ENCODE peak calls at places on chromosomes 12 and 14, in eight cellular contexts. Y, G, C, B, P, L, H and M are unnamed samples. For H3K36me3, the result is how much of the 10 kb centered on the place peaks cover.

GRCh38 chr12:125418902-125419564 is 353.8 kb downstream of the AACS start:
- DNase-seq in C (no peak), P (no peak), H (peak), B (no peak), Y (no peak), L (no peak), G (no peak), M (no peak)

GRCh38 chr14:104292084-104292970 is 153.9 kb downstream of the KIF26A start:
- DNase-seq in G (no peak), B (no peak), Y (no peak), H (no peak), P (peak), C (peak), L (no peak), M (peak)

GRCh38 chr12:127963926-127964325 is 303.0 kb upstream of the TMEM132C start:
- DNase-seq in C (no peak), H (no peak), L (no peak), B (no peak), P (no peak), Y (no peak), G (no peak), M (no peak)

GRCh38 chr14:81289516-81289915 is 68.8 kb upstream of the GTF2A1 start:
- DNase-seq in P (no peak), H (no peak), Y (no peak), C (no peak), G (no peak), L (no peak), B (no peak), M (no peak)

GRCh38 chr14:104115691-104116543 is 22.5 kb upstream of the KIF26A start:
- DNase-seq in H (no peak), B (peak), L (no peak), G (no peak), C (peak), P (peak), Y (no peak), M (peak)

GRCh38 chr14:64218344-64219240 is 75.6 kb downstream of the ESR2 start:
- DNase-seq in L (no peak), G (no peak), B (peak), H (no peak), Y (no peak), P (peak), C (no peak), M (peak)

GRCh38 chr14:28609228-28609828 is 157.3 kb upstream of the FOXG1 start:
- DNase-seq in C (peak), H (no peak), B (peak), L (no peak), Y (no peak), G (peak), P (no peak), M (no peak)

GRCh38 chr12:26125451-26126339 is 858 bp upstream of the BHLHE41 start:
- DNase-seq in P (peak), L (no peak), B (peak), Y (peak), C (peak), H (no peak), G (peak), M (peak)

GRCh38 chr14:74563233-74563585 is 48.8 kb downstream of the LTBP2 start:
- DNase-seq in C (no peak), H (no peak), L (no peak), G (peak), Y (no peak), B (no peak), P (no peak), M (no peak)

GRCh38 chr14:34539407-34540180 is at the start of gene EAPP:
- DNase-seq in P (peak), L (peak), H (peak), G (peak), Y (peak), C (peak), B (peak), M (peak)

GRCh38 chr12:45122776-45123380 is 72.0 kb upstream of the DBX2 start:
- DNase-seq in C (peak), Y (no peak), P (no peak), L (no peak), B (no peak), G (peak), H (no peak), M (no peak)

GRCh38 chr14:72634910-72635647 is 258.8 kb downstream of the DPF3 start:
- DNase-seq in P (no peak), B (no peak), C (no peak), G (no peak), L (no peak), H (peak), Y (no peak), M (no peak)

GRCh38 chr14:23430733-23431105 is 4.7 kb downstream of the MYH7 start:
- DNase-seq in Y (peak), P (no peak), L (no peak), C (peak), B (no peak), G (peak), H (no peak), M (no peak)

GRCh38 chr14:99519347-99519881 is 38.2 kb downstream of the CCNK start:
- DNase-seq in Y (no peak), H (no peak), B (no peak), P (no peak), L (no peak), C (peak), G (no peak), M (no peak)

GRCh38 chr12:79001404-79001803 is 136.8 kb downstream of the SYT1 start:
- DNase-seq in H (no peak), Y (no peak), P (no peak), C (no peak), L (no peak), G (no peak), B (no peak), M (no peak)

GRCh38 chr12:125185740-125186470 is 120.7 kb downstream of the AACS start:
- DNase-seq in B (peak), H (no peak), Y (peak), C (peak), G (peak), P (peak), L (no peak), M (peak)

GRCh38 chr12:40561395-40561966 is 130.8 kb upstream of the CNTN1 start:
- DNase-seq in L (no peak), G (no peak), Y (no peak), C (no peak), H (no peak), P (no peak), B (no peak), M (no peak)

GRCh38 chr12:120540445-120540844 is 6.3 kb downstream of the RNF10 start:
- DNase-seq in B (no peak), L (no peak), H (no peak), C (no peak), G (peak), Y (no peak), P (no peak), M (no peak)

GRCh38 chr12:52141306-52141705 is 50.5 kb downstream of the KRT80 start:
- DNase-seq in B (no peak), C (peak), Y (no peak), P (no peak), G (no peak), L (no peak), H (no peak), M (no peak)

GRCh38 chr12:98418357-98419075 is 96.9 kb upstream of the TMPO start:
- DNase-seq in C (peak), L (peak), G (peak), B (peak), Y (peak), P (peak), H (no peak), M (peak)

GRCh38 chr12:92803921-92804320 is 101.1 kb downstream of the PLEKHG7 start:
- DNase-seq in Y (no peak), L (no peak), H (no peak), P (no peak), G (no peak), C (no peak), B (no peak), M (no peak)

GRCh38 chr12:3227076-3227975 is 150.1 kb downstream of the TSPAN9 start:
- DNase-seq in Y (no peak), B (no peak), L (no peak), C (peak), G (no peak), P (no peak), H (no peak), M (no peak)

GRCh38 chr14:55045087-55045486 is 6.4 kb upstream of the MAPK1IP1L start:
- DNase-seq in H (no peak), B (no peak), P (no peak), L (no peak), Y (no peak), C (no peak), G (no peak), M (no peak)

GRCh38 chr14:23366163-23366921 is 1.4 kb upstream of the EFS start:
- DNase-seq in L (no peak), P (peak), G (peak), C (peak), B (no peak), H (no peak), Y (peak), M (peak)

GRCh38 chr12:56803750-56804149 is 40.6 kb downstream of the HSD17B6 start:
- DNase-seq in H (no peak), B (no peak), Y (peak), L (no peak), C (no peak), G (no peak), P (no peak), M (peak)

GRCh38 chr14:95106966-95107365 is 50.4 kb downstream of the DICER1 start:
- DNase-seq in C (no peak), H (no peak), G (no peak), Y (no peak), L (no peak), B (no peak), P (no peak), M (no peak)

GRCh38 chr14:78530078-78530477 is 359.9 kb downstream of the NRXN3 start:
- DNase-seq in B (peak), Y (no peak), H (no peak), P (no peak), L (no peak), G (no peak), C (peak), M (no peak)

GRCh38 chr12:93537769-93538168 is 34.7 kb upstream of the SOCS2 start:
- DNase-seq in C (no peak), P (no peak), L (no peak), Y (no peak), H (no peak), B (no peak), G (no peak), M (no peak)

GRCh38 chr14:21343035-21343794 is 40.6 kb downstream of the SUPT16H start:
- DNase-seq in G (no peak), L (no peak), H (no peak), B (no peak), P (no peak), C (no peak), Y (no peak), M (no peak)

GRCh38 chr12:127779301-127780045 is 487.5 kb upstream of the TMEM132C start:
- DNase-seq in H (no peak), L (no peak), G (peak), C (no peak), Y (no peak), B (no peak), P (no peak), M (no peak)

GRCh38 chr14:74595006-74595735 is 16.9 kb downstream of the LTBP2 start:
- DNase-seq in C (peak), B (no peak), H (no peak), Y (peak), P (peak), G (peak), L (no peak), M (peak)

GRCh38 chr12:128864516-128865186 is 11.4 kb downstream of the GLT1D1 start:
- DNase-seq in H (no peak), C (no peak), L (no peak), B (no peak), P (no peak), G (no peak), Y (no peak), M (peak)

GRCh38 chr12:101773560-101774206 is 34.4 kb upstream of the SYCP3 start:
- DNase-seq in H (peak), Y (peak), L (peak), G (peak), P (peak), B (peak), C (peak), M (peak)

GRCh38 chr12:80033457-80033856 is 65.9 kb upstream of the OTOGL start:
- DNase-seq in Y (no peak), G (peak), P (no peak), L (peak), B (no peak), H (no peak), C (no peak), M (no peak)

GRCh38 chr12:42030588-42030987 is 114.1 kb downstream of the GXYLT1 start:
- DNase-seq in B (no peak), G (no peak), Y (no peak), L (no peak), H (no peak), P (no peak), C (no peak), M (no peak)

GRCh38 chr12:3048540-3048939 is 28.6 kb upstream of the TSPAN9 start:
- DNase-seq in Y (no peak), C (no peak), L (no peak), P (no peak), H (no peak), B (no peak), G (no peak), M (no peak)

GRCh38 chr12:53192531-53193021 is 11.9 kb upstream of the CSAD start:
- DNase-seq in C (no peak), Y (no peak), H (no peak), P (no peak), G (no peak), B (no peak), L (no peak), M (no peak)

DNA sequence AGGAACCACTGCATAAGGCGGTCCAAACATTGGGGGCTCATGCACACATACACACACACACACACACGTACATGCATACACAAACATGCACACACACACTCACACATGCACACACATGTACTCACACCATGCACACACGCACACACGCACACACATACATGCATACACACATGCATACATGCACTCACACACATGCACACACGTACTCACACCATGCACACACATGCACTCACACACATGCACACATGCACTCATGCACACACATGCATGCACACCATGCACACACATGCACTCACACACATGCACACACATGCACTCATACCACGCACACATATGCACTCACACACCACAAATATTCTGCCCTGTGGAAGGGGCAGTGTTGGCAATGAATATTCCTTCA is 22.1 kb downstream of the OAS2 start:
- DNase-seq in H (no peak), P (no peak), B (no peak), C (no peak), G (no peak), Y (no peak), L (no peak), M (no peak)
- H3K36me3 ChIP-seq in H (half or more), P (under half), B (under half), C (under half), G (under half), Y (under half), L (under half), M (half or more)

DNA sequence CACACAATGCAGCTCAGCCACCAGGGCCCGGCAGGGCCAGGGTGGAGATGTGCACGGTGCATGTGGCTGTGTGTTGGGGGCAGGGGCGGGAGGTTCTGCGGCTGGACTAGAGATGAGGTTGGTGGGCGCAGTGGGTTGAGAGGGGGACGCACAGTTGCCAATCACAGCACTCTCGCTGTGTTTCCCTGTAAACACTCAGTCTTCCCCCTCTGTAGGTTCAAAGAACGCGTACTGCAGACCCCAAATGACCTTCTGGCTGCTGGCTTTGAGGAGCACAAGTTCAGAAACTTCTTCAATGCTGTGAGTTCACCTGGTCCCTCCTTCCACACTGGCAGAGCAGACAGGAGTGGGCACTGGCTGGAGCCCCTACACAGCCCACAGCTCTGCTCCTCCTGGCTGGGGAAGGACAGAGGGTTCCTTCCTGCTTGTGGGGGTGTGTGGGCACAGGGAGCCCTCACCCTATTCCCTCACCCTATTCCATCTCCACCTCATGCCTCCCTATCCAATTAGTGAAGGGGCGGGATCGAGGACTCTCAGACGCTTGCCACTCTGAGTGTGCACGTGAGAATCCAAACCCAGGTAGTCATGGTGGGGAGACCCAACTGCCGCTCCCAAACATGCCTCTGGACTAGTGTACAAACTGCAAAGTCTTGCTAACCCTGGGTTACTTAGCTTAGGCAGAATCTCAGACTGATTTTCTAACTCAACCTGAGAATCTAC is 17.8 kb downstream of the OTUB2 start:
- DNase-seq in B (no peak), H (no peak), L (no peak), G (no peak), Y (no peak), C (no peak), P (no peak), M (no peak)
- H3K36me3 ChIP-seq in B (under half), H (under half), L (under half), G (half or more), Y (under half), C (under half), P (under half), M (under half)

GRCh38 chr12:60184096-60184495 is 588.3 kb downstream of the SLC16A7 start:
- DNase-seq in P (no peak), Y (no peak), C (no peak), G (no peak), H (no peak), L (no peak), B (no peak), M (no peak)

GRCh38 chr12:60182354-60182753 is 586.5 kb downstream of the SLC16A7 start:
- DNase-seq in L (no peak), G (no peak), P (no peak), B (no peak), H (no peak), C (no peak), Y (no peak), M (no peak)

GRCh38 chr12:60185060-60185459 is 589.2 kb downstream of the SLC16A7 start:
- DNase-seq in B (no peak), H (no peak), L (no peak), C (no peak), P (no peak), Y (no peak), G (no peak), M (no peak)

GRCh38 chr12:60176891-60177290 is 581.1 kb downstream of the SLC16A7 start:
- DNase-seq in P (no peak), C (no peak), H (no peak), G (no peak), Y (no peak), L (no peak), B (no peak), M (no peak)

GRCh38 chr12:60180298-60180697 is 584.5 kb downstream of the SLC16A7 start:
- DNase-seq in Y (no peak), G (no peak), L (no peak), B (no peak), H (no peak), P (no peak), C (no peak), M (no peak)
- H3K36me3 ChIP-seq in Y (under half), G (under half), L (under half), B (under half), H (under half), P (under half), C (under half), M (under half)

DNA sequence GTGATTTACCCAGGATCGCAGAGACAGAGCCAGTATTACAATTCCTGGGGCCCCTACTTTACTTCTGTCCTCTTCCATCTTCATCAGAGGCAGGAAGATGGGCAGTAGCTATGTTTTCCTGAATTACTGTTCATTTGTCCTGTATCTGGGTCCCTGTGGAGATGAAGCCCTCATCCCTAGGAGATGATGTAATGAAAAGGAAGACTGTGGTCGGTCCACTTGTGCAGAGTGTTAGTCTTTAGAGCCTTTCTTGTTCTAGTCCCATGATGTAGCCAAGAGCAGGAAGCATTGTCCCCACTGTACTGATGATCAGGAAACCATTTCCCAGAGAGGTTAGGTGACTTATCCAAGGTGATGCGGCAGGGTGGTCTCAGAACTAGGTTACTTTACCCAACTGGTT is 2.6 kb downstream of the CD9 start:
- DNase-seq in P (no peak), Y (no peak), L (no peak), G (no peak), H (no peak), C (no peak), B (no peak), M (no peak)
- H3K36me3 ChIP-seq in P (under half), Y (under half), L (under half), G (under half), H (under half), C (under half), B (under half), M (under half)

GRCh38 chr14:105851716-105852377 is 325.5 kb downstream of the TMEM121 start:
- DNase-seq in G (no peak), H (no peak), P (no peak), B (peak), L (no peak), C (peak), Y (peak), M (no peak)

GRCh38 chr14:105853907-105854599 is 327.7 kb downstream of the TMEM121 start:
- DNase-seq in P (no peak), B (no peak), G (no peak), C (peak), Y (peak), H (no peak), L (no peak), M (peak)

GRCh38 chr14:105850853-105851581 is 324.6 kb downstream of the TMEM121 start:
- DNase-seq in B (no peak), Y (peak), G (no peak), C (peak), P (no peak), H (no peak), L (no peak), M (no peak)

GRCh38 chr14:105853089-105853906 is 326.9 kb downstream of the TMEM121 start:
- DNase-seq in L (no peak), H (peak), Y (peak), B (peak), C (peak), P (no peak), G (no peak), M (no peak)

DNA sequence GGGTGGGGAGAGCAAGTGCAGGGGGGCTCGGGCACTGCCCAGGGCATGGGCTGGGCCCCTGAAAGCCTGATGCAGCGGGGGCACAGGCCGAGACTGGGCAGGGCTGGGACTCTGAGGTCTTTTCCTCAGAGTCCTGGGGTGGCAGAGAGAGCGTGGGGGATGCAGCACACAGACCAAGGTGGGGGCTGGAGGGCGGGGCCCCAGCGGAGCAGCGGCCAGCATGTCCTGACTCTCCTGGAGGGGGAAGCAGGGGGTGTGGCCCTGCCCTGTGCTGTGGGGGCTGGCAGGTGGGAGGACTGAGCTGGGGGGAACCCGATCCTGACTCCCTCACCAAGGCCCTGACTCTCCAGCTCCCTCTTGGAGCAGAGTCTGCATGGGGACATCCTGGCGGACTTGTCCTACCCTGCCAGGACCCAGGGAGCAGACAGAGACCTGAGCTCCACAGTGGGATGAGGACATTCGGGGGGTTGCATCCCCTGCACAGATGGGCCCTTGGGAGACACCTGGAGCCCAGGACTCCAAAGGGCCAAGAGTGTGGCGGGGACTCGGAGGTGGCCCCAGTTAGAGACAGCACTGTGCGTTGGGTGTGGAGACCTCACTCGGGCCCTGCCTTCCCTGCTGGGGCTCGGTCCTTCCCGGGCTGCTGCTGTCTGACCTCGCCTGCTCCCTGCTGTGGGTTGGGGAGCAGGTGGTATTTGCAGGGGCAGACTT is 326.1 kb downstream of the TMEM121 start:
- DNase-seq in P (no peak), Y (peak), B (peak), C (peak), H (no peak), L (no peak), G (no peak), M (no peak)
- H3K36me3 ChIP-seq in P (under half), Y (under half), B (under half), C (under half), H (under half), L (under half), G (under half), M (under half)